ENCODE peak calls at places on chromosomes 3 and 15, in ten cellular contexts. V is thyroid gland; T is Peyer's patch; E is AG09309; N is mesendoderm; P is dorsolateral prefrontal cortex; Q is upper lobe of left lung; K is colonic mucosa; I is naive thymus-derived CD4-positive, alpha-beta T cell; X is esophagus squamous epithelium. W is an unnamed sample.

GRCh38 chr15:57245130-57245529 is 131.2 kb upstream of the CGNL1 start:
- DNase-seq in K (no peak), Q (no peak), P (no peak), V (no peak), E (no peak), I (no peak), X (no peak), N (no peak), T (no peak), W (no peak)

GRCh38 chr3:31407665-31408064 is 125.1 kb upstream of the STT3B start:
- DNase-seq in I (no peak), X (no peak), T (no peak), E (no peak), N (no peak), V (no peak), K (no peak), P (no peak), Q (no peak), W (peak)

GRCh38 chr15:101676965-101677364 is 24.8 kb upstream of the TM2D3 start:
- DNase-seq in N (no peak), Q (no peak), E (peak), K (no peak), V (no peak), P (peak), T (no peak), I (no peak), X (no peak), W (peak)

GRCh38 chr3:134132961-134133360 is 103.2 kb upstream of the SLCO2A1 start:
- DNase-seq in Q (no peak), I (no peak), E (no peak), X (no peak), T (no peak), K (no peak), P (no peak), V (no peak), N (no peak), W (no peak)

GRCh38 chr3:178003756-178004155 is 532.5 kb upstream of the KCNMB2 start:
- DNase-seq in P (no peak), N (no peak), V (no peak), E (no peak), I (no peak), K (no peak), Q (no peak), T (no peak), X (no peak), W (no peak)

GRCh38 chr15:49637857-49638256 is 17.0 kb downstream of the DTWD1 start:
- DNase-seq in K (no peak), P (no peak), V (no peak), N (peak), I (no peak), Q (no peak), T (no peak), X (no peak), E (no peak), W (no peak)

GRCh38 chr15:66578286-66578875 is 12.6 kb upstream of the LCTL start:
- DNase-seq in E (no peak), K (no peak), I (no peak), P (no peak), V (no peak), T (peak), X (no peak), Q (no peak), N (peak), W (peak)

GRCh38 chr3:59519094-59519493 is 469.3 kb upstream of the CFAP20DC start:
- DNase-seq in X (no peak), K (no peak), P (no peak), V (no peak), Q (no peak), N (peak), T (no peak), E (no peak), I (no peak), W (no peak)

GRCh38 chr15:79736435-79737000 is 160.3 kb downstream of the MTHFS start:
- DNase-seq in T (no peak), E (no peak), I (no peak), N (no peak), Q (no peak), V (no peak), K (no peak), P (no peak), X (no peak), W (no peak)

GRCh38 chr3:153221748-153222162 is 59.7 kb downstream of the RAP2B start:
- DNase-seq in I (peak), T (peak), V (peak), X (peak), N (peak), K (peak), E (peak), P (no peak), Q (no peak), W (peak)

GRCh38 chr15:62739082-62739481 is 303.5 kb upstream of the TPM1 start:
- DNase-seq in K (no peak), Q (no peak), E (no peak), P (no peak), V (no peak), I (no peak), T (no peak), N (no peak), X (no peak), W (peak)

GRCh38 chr3:171811913-171812321 is 1.6 kb upstream of the PLD1 start:
- DNase-seq in T (no peak), I (no peak), N (no peak), E (peak), X (no peak), V (no peak), Q (no peak), K (no peak), P (no peak), W (peak)

GRCh38 chr3:171574556-171575240 is 114.5 kb upstream of the TNIK start:
- DNase-seq in V (no peak), T (no peak), P (no peak), Q (no peak), X (no peak), E (no peak), N (no peak), I (no peak), K (no peak), W (no peak)

GRCh38 chr3:187237741-187238140 is 40.5 kb downstream of the RTP1 start:
- DNase-seq in I (no peak), K (no peak), X (no peak), T (no peak), N (no peak), V (no peak), Q (no peak), P (no peak), E (no peak), W (no peak)

GRCh38 chr3:11246663-11246970 is 25.6 kb upstream of the ATG7 start:
- DNase-seq in K (no peak), T (no peak), V (no peak), P (no peak), E (no peak), N (no peak), X (no peak), I (no peak), Q (no peak), W (no peak)

GRCh38 chr3:126548556-126549466 is 9.9 kb downstream of the C3orf22 start:
- DNase-seq in E (no peak), T (peak), P (no peak), K (peak), V (no peak), N (peak), X (no peak), I (no peak), Q (peak), W (no peak)

GRCh38 chr15:52021128-52021671 is 2.2 kb downstream of the MAPK6 start:
- DNase-seq in V (peak), I (peak), T (no peak), N (peak), Q (no peak), E (peak), K (peak), X (no peak), P (no peak), W (peak)

GRCh38 chr3:30258426-30259392 is 347.7 kb upstream of the TGFBR2 start:
- DNase-seq in N (no peak), P (no peak), X (no peak), E (no peak), T (no peak), V (no peak), Q (no peak), I (no peak), K (peak), W (peak)

GRCh38 chr15:67547836-67548531 is 5.5 kb downstream of the MAP2K5 start:
- DNase-seq in Q (no peak), K (no peak), P (no peak), I (no peak), N (peak), X (no peak), V (no peak), E (no peak), T (no peak), W (peak)

GRCh38 chr15:101478701-101479341 is 10.7 kb downstream of the PCSK6 start:
- DNase-seq in N (no peak), I (no peak), T (no peak), P (no peak), X (no peak), Q (peak), K (no peak), E (no peak), V (no peak), W (no peak)

GRCh38 chr3:51082363-51082762 is 302.7 kb upstream of the MANF start:
- DNase-seq in Q (no peak), N (no peak), P (no peak), V (no peak), K (no peak), X (no peak), T (no peak), I (no peak), E (no peak), W (no peak)

GRCh38 chr3:160451602-160452001 is 2.0 kb upstream of the TRIM59 start:
- DNase-seq in E (no peak), T (no peak), I (no peak), N (no peak), P (no peak), K (no peak), X (no peak), V (no peak), Q (no peak), W (no peak)

GRCh38 chr15:55695432-55695831 is 47.5 kb downstream of the PRTG start:
- DNase-seq in K (no peak), T (no peak), X (no peak), V (no peak), P (no peak), N (no peak), E (no peak), I (no peak), Q (no peak), W (no peak)

GRCh38 chr3:174439621-174440349 is 419.3 kb upstream of the NAALADL2 start:
- DNase-seq in N (peak), E (peak), Q (no peak), T (no peak), V (no peak), X (no peak), I (no peak), P (peak), K (peak), W (peak)

GRCh38 chr3:13852638-13853009 is 27.2 kb downstream of the WNT7A start:
- DNase-seq in E (no peak), X (no peak), N (no peak), Q (no peak), T (no peak), V (no peak), P (no peak), K (no peak), I (no peak), W (no peak)

GRCh38 chr15:71756574-71757352 is 53.6 kb upstream of the NR2E3 start:
- DNase-seq in N (no peak), P (no peak), K (no peak), E (no peak), I (no peak), T (no peak), V (no peak), Q (no peak), X (no peak), W (no peak)

GRCh38 chr3:131900891-131901290 is 133.9 kb downstream of the CPNE4 start:
- DNase-seq in T (no peak), I (no peak), K (no peak), P (no peak), X (no peak), E (no peak), Q (no peak), N (no peak), V (peak), W (no peak)

GRCh38 chr15:57606048-57606447 is 14.3 kb downstream of the MYZAP start:
- DNase-seq in Q (no peak), T (no peak), I (no peak), N (no peak), X (no peak), K (no peak), P (no peak), E (no peak), V (no peak), W (no peak)

GRCh38 chr3:52886049-52886730 is 11.2 kb downstream of the STIMATE start:
- DNase-seq in I (no peak), Q (no peak), N (no peak), E (no peak), X (no peak), P (no peak), V (no peak), T (no peak), K (no peak), W (no peak)

GRCh38 chr15:48333553-48333952 is 2.3 kb downstream of the DUT start:
- DNase-seq in P (no peak), I (no peak), V (no peak), N (peak), K (no peak), T (no peak), E (no peak), Q (no peak), X (no peak), W (no peak)

GRCh38 chr15:48331796-48332641 is 790 bp downstream of the DUT start:
- DNase-seq in X (peak), P (peak), N (peak), I (peak), K (peak), V (peak), E (no peak), Q (peak), T (peak), W (no peak)

GRCh38 chr15:48330855-48331795 is at the start of gene DUT:
- DNase-seq in V (peak), K (peak), X (peak), T (peak), P (peak), N (peak), Q (peak), I (peak), E (no peak), W (peak)

GRCh38 chr15:48334260-48334659 is 3.0 kb downstream of the DUT start:
- DNase-seq in X (no peak), N (peak), Q (no peak), P (no peak), E (no peak), K (no peak), T (no peak), I (no peak), V (no peak), W (no peak)

DNA sequence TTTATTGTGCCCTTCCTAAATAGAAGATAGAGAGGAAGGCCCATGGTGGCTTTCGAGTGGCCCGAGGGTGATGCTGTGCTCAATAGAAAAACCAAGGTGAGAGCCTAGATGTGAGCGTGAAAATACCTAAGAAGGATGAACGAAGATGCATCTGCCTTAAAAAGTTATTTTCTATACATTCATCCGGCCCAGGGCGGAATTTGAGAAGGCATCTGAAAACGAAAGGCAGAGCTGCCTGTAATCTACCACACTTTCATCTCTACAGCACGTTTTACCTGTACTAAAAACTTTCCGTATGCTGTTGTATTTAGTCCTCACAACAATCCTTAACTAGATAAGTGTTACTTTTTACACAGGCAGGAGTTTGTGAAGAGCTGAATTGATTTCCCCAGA is 1.4 kb downstream of the DUT start:
- DNase-seq in X (no peak), V (no peak), N (peak), Q (no peak), T (no peak), P (no peak), E (no peak), K (peak), I (no peak), W (no peak)
- H3K4me3 ChIP-seq in X (peak), V (no peak), N (peak), Q (no peak), T (peak), P (peak), E (peak), K (peak), I (peak), W (peak)

GRCh38 chr3:66239513-66240135 is 18.8 kb downstream of the SLC25A26 start:
- DNase-seq in T (no peak), E (no peak), P (no peak), I (no peak), V (no peak), N (no peak), Q (no peak), K (no peak), X (no peak), W (no peak)
- H3K4me3 ChIP-seq in T (no peak), E (no peak), P (no peak), I (no peak), V (no peak), N (no peak), Q (no peak), K (no peak), X (no peak), W (no peak)

GRCh38 chr3:55795296-55795695 is 308.2 kb upstream of the WNT5A start:
- DNase-seq in N (no peak), T (no peak), K (no peak), Q (no peak), V (no peak), P (no peak), I (no peak), X (no peak), E (no peak), W (peak)

GRCh38 chr3:55795736-55796135 is 308.6 kb upstream of the WNT5A start:
- DNase-seq in K (no peak), E (no peak), N (no peak), V (no peak), T (no peak), Q (no peak), I (no peak), X (no peak), P (no peak), W (peak)

GRCh38 chr3:55792010-55792409 is 304.9 kb upstream of the WNT5A start:
- DNase-seq in N (no peak), E (no peak), I (no peak), X (no peak), T (no peak), Q (no peak), P (no peak), K (no peak), V (no peak), W (no peak)

GRCh38 chr3:55789516-55789915 is 302.4 kb upstream of the WNT5A start:
- DNase-seq in E (no peak), N (peak), P (no peak), X (no peak), K (no peak), V (no peak), T (no peak), Q (no peak), I (no peak), W (no peak)

GRCh38 chr3:55790596-55791350 is 303.7 kb upstream of the WNT5A start:
- DNase-seq in X (no peak), P (no peak), K (no peak), V (no peak), Q (no peak), E (no peak), T (no peak), N (no peak), I (no peak), W (peak)
- H3K4me3 ChIP-seq in X (no peak), P (no peak), K (no peak), V (no peak), Q (no peak), E (no peak), T (no peak), N (no peak), I (no peak), W (no peak)

GRCh38 chr3:183635431-183636220 is at the start of gene KLHL24:
- DNase-seq in N (peak), V (peak), K (peak), X (peak), Q (peak), T (peak), P (peak), I (peak), E (peak), W (peak)

GRCh38 chr3:183635107-183635430 is 354 bp upstream of the KLHL24 start:
- DNase-seq in K (no peak), I (no peak), T (no peak), P (no peak), Q (no peak), V (no peak), N (no peak), E (no peak), X (no peak), W (no peak)

GRCh38 chr3:183637106-183637486 is 1.7 kb downstream of the KLHL24 start:
- DNase-seq in V (no peak), K (no peak), X (no peak), E (no peak), T (no peak), P (no peak), N (no peak), I (no peak), Q (no peak), W (no peak)

GRCh38 chr3:183636221-183637105 is 1.0 kb downstream of the KLHL24 start:
- DNase-seq in E (peak), K (peak), I (peak), V (peak), P (peak), X (peak), N (peak), Q (peak), T (peak), W (peak)

GRCh38 chr3:183634707-183635106 is 716 bp upstream of the KLHL24 start:
- DNase-seq in T (no peak), X (no peak), P (no peak), Q (no peak), N (no peak), V (no peak), I (no peak), E (no peak), K (no peak), W (no peak)
- H3K4me3 ChIP-seq in T (peak), X (peak), P (peak), Q (no peak), N (no peak), V (no peak), I (peak), E (no peak), K (no peak), W (no peak)

GRCh38 chr15:98951493-98952320 is 55.9 kb downstream of the PGPEP1L start:
- DNase-seq in K (no peak), T (no peak), V (peak), Q (no peak), P (peak), N (no peak), X (no peak), I (no peak), E (no peak), W (no peak)

GRCh38 chr15:98953000-98953776 is 54.4 kb downstream of the PGPEP1L start:
- DNase-seq in N (peak), I (no peak), E (no peak), K (no peak), V (no peak), P (no peak), X (no peak), T (no peak), Q (no peak), W (no peak)

GRCh38 chr15:98953950-98954349 is 53.6 kb downstream of the PGPEP1L start:
- DNase-seq in V (no peak), E (no peak), P (no peak), T (no peak), N (no peak), Q (peak), K (no peak), I (no peak), X (no peak), W (no peak)

GRCh38 chr15:98951004-98951403 is 56.6 kb downstream of the PGPEP1L start:
- DNase-seq in X (no peak), P (no peak), T (no peak), E (no peak), Q (no peak), K (no peak), N (no peak), I (no peak), V (no peak), W (no peak)

DNA sequence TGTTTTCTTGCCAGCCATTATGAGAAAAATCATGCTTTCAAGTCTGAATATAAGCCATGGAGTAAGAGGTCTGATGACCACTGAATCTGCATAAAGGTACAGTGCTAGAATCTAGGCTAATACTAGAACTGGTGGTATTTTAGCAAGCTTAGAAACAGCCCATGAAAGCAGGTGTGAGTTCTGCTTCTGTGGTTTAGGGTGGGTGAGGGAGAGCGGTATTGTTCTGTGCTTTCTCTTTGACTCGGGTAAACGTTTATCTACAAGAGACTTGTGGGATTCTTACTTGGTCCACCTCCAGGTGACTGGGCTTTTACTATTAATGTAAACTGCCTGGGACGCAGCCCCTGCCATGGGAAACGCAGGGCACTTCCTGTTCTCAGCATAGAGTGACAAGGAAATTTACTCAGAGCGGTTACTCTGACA is 55.2 kb downstream of the PGPEP1L start:
- DNase-seq in V (no peak), Q (no peak), K (no peak), P (no peak), T (no peak), E (no peak), X (no peak), N (no peak), I (no peak), W (no peak)
- H3K4me3 ChIP-seq in V (no peak), Q (no peak), K (no peak), P (no peak), T (no peak), E (no peak), X (no peak), N (no peak), I (no peak), W (no peak)

DNA sequence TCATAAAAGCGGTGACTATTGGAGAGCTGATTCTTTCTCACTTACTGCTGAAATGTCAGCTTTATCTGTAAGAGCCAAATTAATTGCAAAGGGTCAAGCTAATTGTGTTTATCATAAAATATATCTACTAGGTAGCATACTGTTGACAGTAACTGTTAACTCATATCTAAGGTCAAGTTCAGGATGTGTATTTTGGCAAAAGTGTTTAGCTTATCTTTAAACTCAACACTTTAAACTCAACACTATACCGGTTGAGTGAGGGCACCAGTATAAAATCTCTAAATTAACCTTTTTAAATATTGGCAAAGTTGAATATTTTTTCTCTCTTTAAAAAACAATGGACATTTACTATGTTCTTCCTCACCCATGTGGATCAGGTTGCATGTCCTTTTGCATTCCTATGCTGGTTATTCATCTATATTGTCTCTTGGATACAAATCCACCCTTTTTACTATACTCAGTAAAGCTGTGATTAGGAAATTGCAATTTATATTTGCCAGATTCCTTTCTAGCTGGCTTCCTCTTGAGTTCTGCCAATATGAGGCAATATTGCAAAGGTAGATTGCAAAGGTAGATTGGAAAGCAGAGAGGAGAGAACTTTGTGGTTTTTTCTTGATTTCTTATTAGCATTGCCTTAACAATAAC is 344.6 kb upstream of the DCBLD2 start:
- DNase-seq in V (no peak), X (no peak), P (no peak), I (no peak), Q (no peak), N (no peak), K (no peak), E (no peak), T (no peak), W (peak)
- H3K4me3 ChIP-seq in V (no peak), X (no peak), P (no peak), I (no peak), Q (no peak), N (no peak), K (no peak), E (no peak), T (no peak), W (no peak)